ENCODE peak calls at places on chromosomes 4 and X, in seven cellular contexts. Y is GM12878, X is breast epithelium, U is sigmoid colon, E is SK-N-SH, C is esophagus muscularis mucosa, P is suprapubic skin. K is an unnamed sample.

GRCh38 chrX:14027511-14028019 is 2.1 kb downstream of the GEMIN8 start:
- DNase-seq in P (no peak), C (no peak), X (no peak), E (no peak), Y (peak), U (no peak), K (no peak)

GRCh38 chr4:39305902-39306677 is 60.1 kb downstream of the RFC1 start:
- DNase-seq in C (no peak), Y (no peak), E (no peak), X (no peak), P (no peak), U (no peak), K (no peak)

GRCh38 chr4:146105464-146105863 is 70.1 kb upstream of the LSM6 start:
- DNase-seq in X (no peak), C (peak), P (no peak), Y (no peak), E (no peak), U (no peak), K (no peak)

GRCh38 chrX:32673193-32673592 is 538.2 kb downstream of the DMD start:
- DNase-seq in C (no peak), E (no peak), Y (no peak), U (no peak), P (no peak), X (no peak), K (no peak)

GRCh38 chrX:74383611-74384010 is 37.7 kb upstream of the SLC16A2 start:
- DNase-seq in E (peak), Y (no peak), U (no peak), C (no peak), P (no peak), X (no peak), K (peak)

GRCh38 chr4:89496851-89497250 is 189.3 kb upstream of the GPRIN3 start:
- DNase-seq in E (no peak), X (no peak), Y (no peak), P (no peak), C (no peak), U (no peak), K (no peak)

GRCh38 chr4:121034010-121034409 is 38.3 kb downstream of the NDNF start:
- DNase-seq in P (no peak), U (no peak), X (no peak), Y (no peak), C (no peak), E (no peak), K (no peak)

GRCh38 chr4:140903522-140903928 is 147.3 kb upstream of the TBC1D9 start:
- DNase-seq in P (no peak), U (no peak), C (no peak), X (no peak), E (peak), Y (no peak), K (no peak)

GRCh38 chr4:152554742-152555141 is 18.9 kb upstream of the FBXW7 start:
- DNase-seq in C (no peak), P (no peak), X (no peak), Y (no peak), U (no peak), E (no peak), K (no peak)

GRCh38 chr4:70583952-70584834 is 7.9 kb upstream of the AMBN start:
- DNase-seq in P (no peak), X (no peak), U (no peak), C (no peak), Y (no peak), E (no peak), K (no peak)

GRCh38 chr4:180532691-180533090 is 1710.5 kb upstream of the TENM3 start:
- DNase-seq in E (no peak), Y (no peak), X (no peak), P (no peak), U (no peak), C (no peak), K (no peak)

GRCh38 chr4:38328963-38329729 is 334.9 kb upstream of the KLF3 start:
- DNase-seq in P (no peak), X (no peak), U (no peak), Y (no peak), E (no peak), C (no peak), K (no peak)

GRCh38 chr4:3290476-3290875 is 2.3 kb upstream of the RGS12 start:
- DNase-seq in X (peak), Y (no peak), C (no peak), P (peak), E (no peak), U (no peak), K (no peak)

GRCh38 chr4:111028829-111029228 is 406.0 kb upstream of the PITX2 start:
- DNase-seq in E (no peak), C (no peak), X (no peak), P (no peak), U (no peak), Y (no peak), K (no peak)

GRCh38 chr4:41443340-41444079 is 94.4 kb upstream of the LIMCH1 start:
- DNase-seq in E (no peak), U (no peak), X (no peak), C (no peak), Y (no peak), P (no peak), K (no peak)
- H3K27ac ChIP-seq in E (peak), U (no peak), X (no peak), C (no peak), Y (no peak), P (no peak), K (no peak)

GRCh38 chr4:118969359-118969758 is 80.7 kb downstream of the SYNPO2 start:
- DNase-seq in C (peak), Y (no peak), U (peak), P (no peak), X (no peak), E (peak), K (peak)
- H3K4me3 ChIP-seq in C (peak), Y (no peak), U (no peak), P (no peak), X (no peak), E (no peak), K (no peak)

DNA sequence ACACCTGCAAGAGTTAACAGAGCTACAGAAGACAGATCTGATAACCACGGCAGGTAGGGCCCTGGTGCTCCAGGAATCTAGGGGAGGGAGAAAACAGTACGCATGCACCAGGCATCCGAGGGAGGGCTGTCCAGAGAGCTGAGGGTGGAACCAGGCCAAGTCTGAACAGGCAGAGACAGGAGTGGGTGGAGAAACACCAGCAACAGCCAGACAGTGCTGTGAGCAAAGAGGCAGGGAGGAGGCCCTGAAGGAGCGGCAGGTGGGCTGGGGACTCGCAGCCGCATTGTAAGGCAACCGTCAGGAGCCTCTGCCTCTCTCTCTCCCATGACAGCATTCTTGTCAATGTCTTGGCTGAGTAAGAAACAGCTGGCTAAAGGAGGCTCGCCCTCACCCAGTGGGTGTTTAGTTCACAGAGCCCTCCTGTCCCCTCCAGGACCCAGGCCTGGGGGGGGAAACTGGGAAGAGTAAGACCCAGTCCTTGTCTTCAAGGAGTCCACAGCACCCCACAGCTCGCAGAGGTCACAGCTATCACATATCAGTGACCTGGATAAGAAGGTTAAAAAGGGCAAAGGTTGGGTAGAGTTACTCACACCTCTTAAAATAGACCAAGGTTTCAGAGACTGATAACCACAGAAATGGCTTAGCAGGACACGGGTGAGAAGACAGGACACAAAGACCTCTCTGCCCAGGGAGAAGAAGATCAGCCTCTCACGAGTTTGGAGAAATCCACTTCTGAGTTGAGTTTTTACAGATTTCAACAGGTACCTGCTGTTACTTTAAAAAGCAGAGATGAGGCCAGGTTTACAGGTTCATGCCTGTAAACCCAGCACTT is 10.5 kb downstream of the ACSL1 start:
- DNase-seq in P (peak), Y (peak), U (peak), X (peak), C (no peak), E (peak), K (peak)
- TF ChIP-seq POLR2AphosphoS5 in P (no peak), Y (peak), U (no peak), X (no peak), C (peak), E (no peak), K (no peak)

GRCh38 chrX:107119281-107119680 is 659 bp upstream of the RBM41 start:
- DNase-seq in P (no peak), C (no peak), Y (no peak), U (no peak), X (no peak), E (no peak), K (no peak)
- H3K27ac ChIP-seq in P (no peak), C (peak), Y (no peak), U (no peak), X (no peak), E (no peak), K (peak)